ENCODE peak calls at places on chromosomes 11 and 22, in four cellular contexts. One of them, this sample, is unnamed.

GRCh38 chr22:45469573-45470383 is 32.9 kb upstream of the FBLN1 start:
- DNase-seq in vagina: no peak
- DNase-seq in breast epithelium: no peak
- DNase-seq in transverse colon: no peak
- DNase-seq in this sample: no peak

GRCh38 chr11:119357069-119357468 is 10.6 kb upstream of the MFRP start:
- DNase-seq in vagina: no peak
- DNase-seq in breast epithelium: no peak
- DNase-seq in transverse colon: no peak
- DNase-seq in this sample: no peak

GRCh38 chr11:45543808-45544422 is 121.5 kb downstream of the CHST1 start:
- DNase-seq in vagina: no peak
- DNase-seq in breast epithelium: no peak
- DNase-seq in transverse colon: no peak
- DNase-seq in this sample: no peak

GRCh38 chr11:12494699-12495098 is 117.3 kb downstream of the PARVA start:
- DNase-seq in vagina: no peak
- DNase-seq in breast epithelium: no peak
- DNase-seq in transverse colon: no peak
- DNase-seq in this sample: no peak

GRCh38 chr11:46896719-46897406 is 21.5 kb downstream of the LRP4 start:
- DNase-seq in vagina: no peak
- DNase-seq in breast epithelium: no peak
- DNase-seq in transverse colon: no peak
- DNase-seq in this sample: no peak

GRCh38 chr22:46612904-46613605 is 7.1 kb upstream of the GRAMD4 start:
- DNase-seq in vagina: no peak
- DNase-seq in breast epithelium: no peak
- DNase-seq in transverse colon: peak
- DNase-seq in this sample: no peak

GRCh38 chr22:27801616-27802388 is at the start of gene MN1:
- DNase-seq in vagina: no peak
- DNase-seq in breast epithelium: no peak
- DNase-seq in transverse colon: peak
- DNase-seq in this sample: peak

GRCh38 chr11:34345991-34346480 is 11.8 kb downstream of the ABTB2 start:
- DNase-seq in vagina: peak
- DNase-seq in breast epithelium: no peak
- DNase-seq in transverse colon: no peak
- DNase-seq in this sample: no peak

GRCh38 chr11:104772806-104773241 is 125.4 kb downstream of the CASP12 start:
- DNase-seq in vagina: no peak
- DNase-seq in breast epithelium: no peak
- DNase-seq in transverse colon: no peak
- DNase-seq in this sample: no peak

GRCh38 chr22:40426671-40427070 is 56.3 kb downstream of the SGSM3 start:
- DNase-seq in vagina: no peak
- DNase-seq in breast epithelium: peak
- DNase-seq in transverse colon: no peak
- DNase-seq in this sample: no peak

GRCh38 chr11:121365304-121365703 is 72.7 kb downstream of the SC5D start:
- DNase-seq in vagina: no peak
- DNase-seq in breast epithelium: no peak
- DNase-seq in transverse colon: no peak
- DNase-seq in this sample: no peak

GRCh38 chr11:8652140-8652539 is 30.3 kb downstream of the TRIM66 start:
- DNase-seq in vagina: no peak
- DNase-seq in breast epithelium: no peak
- DNase-seq in transverse colon: no peak
- DNase-seq in this sample: no peak

GRCh38 chr11:67027943-67028542 is 5.1 kb downstream of the SYT12 start:
- DNase-seq in vagina: no peak
- DNase-seq in breast epithelium: no peak
- DNase-seq in transverse colon: no peak
- DNase-seq in this sample: no peak

GRCh38 chr11:132559371-132560036 is 972.8 kb downstream of the OPCML start:
- DNase-seq in vagina: no peak
- DNase-seq in breast epithelium: no peak
- DNase-seq in transverse colon: no peak
- DNase-seq in this sample: no peak

GRCh38 chr22:36318442-36318841 is 65.5 kb downstream of the APOL1 start:
- DNase-seq in vagina: no peak
- DNase-seq in breast epithelium: no peak
- DNase-seq in transverse colon: no peak
- DNase-seq in this sample: no peak
- TF ChIP-seq POLR2AphosphoS5 in vagina: no peak
- TF ChIP-seq POLR2AphosphoS5 in breast epithelium: no peak
- TF ChIP-seq POLR2AphosphoS5 in transverse colon: no peak
- TF ChIP-seq POLR2AphosphoS5 in this sample: no peak

GRCh38 chr22:20121856-20122415 is 4.9 kb upstream of the TRMT2A start:
- DNase-seq in vagina: no peak
- DNase-seq in breast epithelium: no peak
- DNase-seq in transverse colon: no peak
- DNase-seq in this sample: no peak

GRCh38 chr22:20124083-20124787 is 7.2 kb upstream of the TRMT2A start:
- DNase-seq in vagina: no peak
- DNase-seq in breast epithelium: no peak
- DNase-seq in transverse colon: no peak
- DNase-seq in this sample: no peak

GRCh38 chr22:20125201-20126174 is 6.1 kb upstream of the ZDHHC8 start:
- DNase-seq in vagina: no peak
- DNase-seq in breast epithelium: no peak
- DNase-seq in transverse colon: no peak
- DNase-seq in this sample: no peak

GRCh38 chr22:20126284-20127029 is 5.1 kb upstream of the ZDHHC8 start:
- DNase-seq in vagina: no peak
- DNase-seq in breast epithelium: no peak
- DNase-seq in transverse colon: no peak
- DNase-seq in this sample: peak

GRCh38 chr22:20123364-20124082 is 6.5 kb upstream of the TRMT2A start:
- DNase-seq in vagina: no peak
- DNase-seq in breast epithelium: no peak
- DNase-seq in transverse colon: no peak
- DNase-seq in this sample: peak
- TF ChIP-seq POLR2A in vagina: no peak
- TF ChIP-seq POLR2A in breast epithelium: no peak
- TF ChIP-seq POLR2A in transverse colon: no peak
- TF ChIP-seq POLR2A in this sample: no peak

DNA sequence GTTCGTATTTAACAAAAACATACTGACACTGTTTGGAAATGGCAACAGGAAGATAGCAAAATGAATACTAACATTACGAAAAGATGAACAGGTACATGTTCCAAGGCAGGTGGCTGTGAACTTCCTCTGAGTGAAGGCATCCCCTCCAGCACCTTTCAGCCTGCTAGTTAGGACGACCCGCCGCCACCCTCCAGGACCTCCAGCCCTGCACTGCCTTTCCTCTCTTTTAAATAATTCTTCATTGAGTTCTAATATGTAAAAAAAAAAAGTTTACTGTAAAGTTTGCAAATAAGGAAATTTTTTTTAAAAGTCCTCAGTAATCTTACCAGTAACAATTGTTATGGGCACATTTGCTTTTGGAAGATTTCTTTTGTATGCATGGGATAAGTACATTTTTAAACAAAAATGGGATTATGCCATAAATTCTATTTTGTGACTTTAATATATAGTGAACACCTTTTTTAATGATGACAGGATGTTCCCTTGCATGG is 6.0 kb downstream of the NEAT1 start:
- DNase-seq in vagina: no peak
- DNase-seq in breast epithelium: peak
- DNase-seq in transverse colon: peak
- DNase-seq in this sample: no peak
- TF ChIP-seq POLR2AphosphoS5 in vagina: no peak
- TF ChIP-seq POLR2AphosphoS5 in breast epithelium: no peak
- TF ChIP-seq POLR2AphosphoS5 in transverse colon: no peak
- TF ChIP-seq POLR2AphosphoS5 in this sample: no peak

GRCh38 chr22:38699143-38699542 is 1.6 kb downstream of the JOSD1 start:
- DNase-seq in vagina: no peak
- DNase-seq in breast epithelium: no peak
- DNase-seq in transverse colon: no peak
- DNase-seq in this sample: no peak

GRCh38 chr22:38700789-38701628 is at the start of gene JOSD1:
- DNase-seq in vagina: peak
- DNase-seq in breast epithelium: peak
- DNase-seq in transverse colon: peak
- DNase-seq in this sample: peak

GRCh38 chr22:38698407-38699094 is 2.2 kb downstream of the JOSD1 start:
- DNase-seq in vagina: no peak
- DNase-seq in breast epithelium: no peak
- DNase-seq in transverse colon: no peak
- DNase-seq in this sample: no peak

GRCh38 chr22:38700271-38700788 is 413 bp downstream of the JOSD1 start:
- DNase-seq in vagina: no peak
- DNase-seq in breast epithelium: peak
- DNase-seq in transverse colon: peak
- DNase-seq in this sample: peak

GRCh38 chr22:38699784-38700183 is 959 bp downstream of the JOSD1 start:
- DNase-seq in vagina: no peak
- DNase-seq in breast epithelium: no peak
- DNase-seq in transverse colon: no peak
- DNase-seq in this sample: no peak
- TF ChIP-seq POLR2A in vagina: no peak
- TF ChIP-seq POLR2A in breast epithelium: no peak
- TF ChIP-seq POLR2A in transverse colon: no peak
- TF ChIP-seq POLR2A in this sample: no peak

DNA sequence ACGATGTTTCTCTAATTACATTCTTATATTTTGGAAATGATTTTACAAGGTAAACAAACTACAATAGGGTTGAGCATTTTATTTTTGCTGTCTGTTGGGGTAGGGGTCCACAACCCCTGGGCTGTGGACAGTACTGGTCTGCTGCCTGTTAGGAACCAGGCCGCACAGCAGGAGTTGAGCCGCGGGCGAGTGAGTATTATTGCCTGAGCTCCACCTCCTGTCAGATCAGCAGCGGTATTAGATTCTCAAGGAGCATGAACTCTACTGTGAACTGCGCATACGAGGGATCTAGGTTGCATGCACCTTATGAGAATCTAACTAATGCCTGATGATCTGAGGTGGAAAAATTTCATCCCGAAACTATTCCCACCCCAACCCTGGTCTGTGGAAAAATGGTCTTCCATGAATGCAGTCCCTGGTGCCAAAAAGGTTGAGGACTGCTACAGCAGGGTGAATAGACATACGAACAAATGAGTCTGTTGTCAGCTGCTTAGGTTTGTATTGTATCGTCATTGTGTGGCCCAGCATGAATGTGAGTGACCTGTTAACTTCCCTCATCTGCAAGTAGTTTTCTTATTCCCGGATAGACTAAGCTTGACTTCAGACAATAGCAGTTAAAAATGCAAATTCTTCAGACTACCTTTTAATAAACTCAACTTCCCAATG is 29.8 kb downstream of the RNF141 start:
- DNase-seq in vagina: no peak
- DNase-seq in breast epithelium: no peak
- DNase-seq in transverse colon: no peak
- DNase-seq in this sample: no peak
- TF ChIP-seq POLR2AphosphoS5 in vagina: no peak
- TF ChIP-seq POLR2AphosphoS5 in breast epithelium: no peak
- TF ChIP-seq POLR2AphosphoS5 in transverse colon: no peak
- TF ChIP-seq POLR2AphosphoS5 in this sample: no peak

This sample was measured in upper lobe of left lung.